ENCODE peak calls at places on chromosomes 5 and 9, in four cellular contexts. Q is iris pigment epithelial cell, T is activated gamma-delta T cell treated with Interleukin-2 at 50 U/mL for 16 hours, W is HuH-7. M is an unnamed sample.

GRCh38 chr9:34989946-34990635 is 546 bp downstream of the DNAJB5 start:
- DNase-seq in T (peak; percentile 20), W (peak; percentile 42), Q (peak; percentile 42), M (no peak)

GRCh38 chr5:107557051-107557658 is 113.6 kb downstream of the EFNA5 start:
- DNase-seq in Q (peak; percentile 29), W (no peak), T (no peak), M (no peak)

GRCh38 chr9:112760821-112761220 is 10.3 kb downstream of the SNX30 start:
- DNase-seq in Q (no peak), W (no peak), T (no peak), M (no peak)

GRCh38 chr5:7983433-7983832 is 114.5 kb downstream of the MTRR start:
- DNase-seq in Q (no peak), T (no peak), W (no peak), M (no peak)

GRCh38 chr9:88173378-88173999 is 35.2 kb upstream of the SPATA31C2 start:
- DNase-seq in T (peak; percentile 48), W (peak; percentile 38), Q (peak; percentile 81), M (peak; percentile 76)

GRCh38 chr9:92615790-92616189 is 54.1 kb downstream of the IPPK start:
- DNase-seq in T (no peak), Q (no peak), W (no peak), M (no peak)

GRCh38 chr5:77840930-77841329 is 64.8 kb upstream of the TBCA start:
- DNase-seq in T (no peak), Q (no peak), W (no peak), M (no peak)

GRCh38 chr9:136807281-136808074 is at the start of gene RABL6:
- DNase-seq in T (peak; percentile 72), Q (peak; percentile 61), W (peak; percentile 96), M (peak; percentile 70)

GRCh38 chr5:176762489-176762888 is 47.9 kb upstream of the UNC5A start:
- DNase-seq in Q (no peak), T (no peak), W (no peak), M (peak; percentile 8)

GRCh38 chr9:87406545-87407166 is 91.0 kb upstream of the DAPK1 start:
- DNase-seq in W (no peak), T (no peak), Q (no peak), M (no peak)

GRCh38 chr5:34731435-34732232 is 75.5 kb downstream of the RAI14 start:
- DNase-seq in W (peak; percentile 34), T (no peak), Q (no peak), M (no peak)

GRCh38 chr5:173051746-173052145 is 4.4 kb upstream of the CREBRF start:
- DNase-seq in T (no peak), W (no peak), Q (peak; percentile 80), M (peak; percentile 86)